ENCODE peak calls at places on chromosomes 3 and 15, in nine cellular contexts. One of them, this sample, is unnamed.
A peak's percentile ranks its signal among the peaks of the same experiment; 100 is the strongest.

GRCh38 chr15:25701716-25702465 is 161.2 kb downstream of the ATP10A start:
- DNase-seq in NCI-H187 treated with DMSO at 0.1 percent for 48 hours: no peak
- DNase-seq in HepG2: no peak
- DNase-seq in lower leg skin: no peak
- DNase-seq in fibroblast of pulmonary artery: no peak
- DNase-seq in EL: no peak
- DNase-seq in effector memory CD8-positive, alpha-beta T cell: no peak
- DNase-seq in stimulated activated CD4-positive, alpha-beta T cell treated with anti-CD3 and anti-CD28 coated beads, Interleukin-15, amount 100 ng/mL, for 1 hour: no peak
- DNase-seq in NAMALWA: no peak
- DNase-seq in this sample: no peak

GRCh38 chr3:78913711-78914110 is 854.1 kb downstream of the ROBO1 start:
- DNase-seq in stimulated activated CD4-positive, alpha-beta T cell treated with anti-CD3 and anti-CD28 coated beads, Interleukin-15, amount 100 ng/mL, for 1 hour: no peak
- DNase-seq in fibroblast of pulmonary artery: no peak
- DNase-seq in NCI-H187 treated with DMSO at 0.1 percent for 48 hours: no peak
- DNase-seq in effector memory CD8-positive, alpha-beta T cell: no peak
- DNase-seq in lower leg skin: no peak
- DNase-seq in NAMALWA: no peak
- DNase-seq in EL: no peak
- DNase-seq in HepG2: no peak
- DNase-seq in this sample: no peak

GRCh38 chr3:48436477-48436787 is 3.5 kb downstream of the CCDC51 start:
- DNase-seq in NCI-H187 treated with DMSO at 0.1 percent for 48 hours: no peak
- DNase-seq in effector memory CD8-positive, alpha-beta T cell: no peak
- DNase-seq in stimulated activated CD4-positive, alpha-beta T cell treated with anti-CD3 and anti-CD28 coated beads, Interleukin-15, amount 100 ng/mL, for 1 hour: no peak
- DNase-seq in NAMALWA: no peak
- DNase-seq in HepG2: no peak
- DNase-seq in lower leg skin: no peak
- DNase-seq in fibroblast of pulmonary artery: no peak
- DNase-seq in EL: no peak
- DNase-seq in this sample: no peak

GRCh38 chr3:62052331-62052730 is 321.0 kb downstream of the FEZF2 start:
- DNase-seq in NCI-H187 treated with DMSO at 0.1 percent for 48 hours: no peak
- DNase-seq in EL: no peak
- DNase-seq in effector memory CD8-positive, alpha-beta T cell: no peak
- DNase-seq in HepG2: no peak
- DNase-seq in stimulated activated CD4-positive, alpha-beta T cell treated with anti-CD3 and anti-CD28 coated beads, Interleukin-15, amount 100 ng/mL, for 1 hour: no peak
- DNase-seq in NAMALWA: no peak
- DNase-seq in lower leg skin: no peak
- DNase-seq in fibroblast of pulmonary artery: no peak
- DNase-seq in this sample: no peak

GRCh38 chr15:88401972-88402656 is 65.1 kb downstream of the MRPL46 start:
- DNase-seq in effector memory CD8-positive, alpha-beta T cell: no peak
- DNase-seq in HepG2: no peak
- DNase-seq in NCI-H187 treated with DMSO at 0.1 percent for 48 hours: no peak
- DNase-seq in stimulated activated CD4-positive, alpha-beta T cell treated with anti-CD3 and anti-CD28 coated beads, Interleukin-15, amount 100 ng/mL, for 1 hour: no peak
- DNase-seq in fibroblast of pulmonary artery: no peak
- DNase-seq in NAMALWA: peak; percentile 86
- DNase-seq in lower leg skin: no peak
- DNase-seq in EL: no peak
- DNase-seq in this sample: no peak

GRCh38 chr3:45803252-45803935 is 7.1 kb upstream of the SLC6A20 start:
- DNase-seq in NAMALWA: no peak
- DNase-seq in effector memory CD8-positive, alpha-beta T cell: no peak
- DNase-seq in fibroblast of pulmonary artery: no peak
- DNase-seq in HepG2: no peak
- DNase-seq in stimulated activated CD4-positive, alpha-beta T cell treated with anti-CD3 and anti-CD28 coated beads, Interleukin-15, amount 100 ng/mL, for 1 hour: no peak
- DNase-seq in EL: no peak
- DNase-seq in lower leg skin: no peak
- DNase-seq in NCI-H187 treated with DMSO at 0.1 percent for 48 hours: no peak
- DNase-seq in this sample: no peak

GRCh38 chr3:65371053-65371452 is 667.7 kb downstream of the MAGI1 start:
- DNase-seq in lower leg skin: no peak
- DNase-seq in NAMALWA: no peak
- DNase-seq in HepG2: no peak
- DNase-seq in NCI-H187 treated with DMSO at 0.1 percent for 48 hours: no peak
- DNase-seq in stimulated activated CD4-positive, alpha-beta T cell treated with anti-CD3 and anti-CD28 coated beads, Interleukin-15, amount 100 ng/mL, for 1 hour: no peak
- DNase-seq in EL: no peak
- DNase-seq in fibroblast of pulmonary artery: no peak
- DNase-seq in effector memory CD8-positive, alpha-beta T cell: no peak
- DNase-seq in this sample: no peak

GRCh38 chr15:39593071-39594055 is 12.5 kb downstream of the THBS1 start:
- DNase-seq in effector memory CD8-positive, alpha-beta T cell: no peak
- DNase-seq in fibroblast of pulmonary artery: peak; percentile 51
- DNase-seq in stimulated activated CD4-positive, alpha-beta T cell treated with anti-CD3 and anti-CD28 coated beads, Interleukin-15, amount 100 ng/mL, for 1 hour: no peak
- DNase-seq in lower leg skin: no peak
- DNase-seq in HepG2: no peak
- DNase-seq in EL: peak; percentile 13
- DNase-seq in NCI-H187 treated with DMSO at 0.1 percent for 48 hours: no peak
- DNase-seq in NAMALWA: no peak
- DNase-seq in this sample: no peak

GRCh38 chr3:13081603-13082360 is 8.6 kb upstream of the IQSEC1 start:
- DNase-seq in NCI-H187 treated with DMSO at 0.1 percent for 48 hours: no peak
- DNase-seq in HepG2: no peak
- DNase-seq in EL: no peak
- DNase-seq in stimulated activated CD4-positive, alpha-beta T cell treated with anti-CD3 and anti-CD28 coated beads, Interleukin-15, amount 100 ng/mL, for 1 hour: no peak
- DNase-seq in fibroblast of pulmonary artery: no peak
- DNase-seq in lower leg skin: no peak
- DNase-seq in effector memory CD8-positive, alpha-beta T cell: no peak
- DNase-seq in NAMALWA: no peak
- DNase-seq in this sample: no peak

GRCh38 chr15:68197170-68197492 is 8.0 kb downstream of the CALML4 start:
- DNase-seq in NAMALWA: no peak
- DNase-seq in fibroblast of pulmonary artery: no peak
- DNase-seq in effector memory CD8-positive, alpha-beta T cell: no peak
- DNase-seq in EL: no peak
- DNase-seq in NCI-H187 treated with DMSO at 0.1 percent for 48 hours: no peak
- DNase-seq in lower leg skin: no peak
- DNase-seq in HepG2: no peak
- DNase-seq in stimulated activated CD4-positive, alpha-beta T cell treated with anti-CD3 and anti-CD28 coated beads, Interleukin-15, amount 100 ng/mL, for 1 hour: no peak
- DNase-seq in this sample: peak; percentile 38

GRCh38 chr3:72891053-72891855 is 3.4 kb downstream of the GXYLT2 start:
- DNase-seq in HepG2: peak; percentile 46
- DNase-seq in stimulated activated CD4-positive, alpha-beta T cell treated with anti-CD3 and anti-CD28 coated beads, Interleukin-15, amount 100 ng/mL, for 1 hour: no peak
- DNase-seq in effector memory CD8-positive, alpha-beta T cell: no peak
- DNase-seq in NAMALWA: no peak
- DNase-seq in NCI-H187 treated with DMSO at 0.1 percent for 48 hours: no peak
- DNase-seq in EL: peak; percentile 99
- DNase-seq in lower leg skin: no peak
- DNase-seq in fibroblast of pulmonary artery: peak; percentile 98
- DNase-seq in this sample: no peak

GRCh38 chr15:66692808-66693596 is 9.0 kb upstream of the SMAD6 start:
- DNase-seq in NCI-H187 treated with DMSO at 0.1 percent for 48 hours: no peak
- DNase-seq in effector memory CD8-positive, alpha-beta T cell: no peak
- DNase-seq in NAMALWA: peak; percentile 61
- DNase-seq in lower leg skin: no peak
- DNase-seq in EL: no peak
- DNase-seq in HepG2: no peak
- DNase-seq in stimulated activated CD4-positive, alpha-beta T cell treated with anti-CD3 and anti-CD28 coated beads, Interleukin-15, amount 100 ng/mL, for 1 hour: no peak
- DNase-seq in fibroblast of pulmonary artery: no peak
- DNase-seq in this sample: no peak

GRCh38 chr3:78257956-78258530 is 1218.1 kb downstream of the ROBO2 start:
- DNase-seq in fibroblast of pulmonary artery: no peak
- DNase-seq in NAMALWA: no peak
- DNase-seq in lower leg skin: no peak
- DNase-seq in stimulated activated CD4-positive, alpha-beta T cell treated with anti-CD3 and anti-CD28 coated beads, Interleukin-15, amount 100 ng/mL, for 1 hour: no peak
- DNase-seq in effector memory CD8-positive, alpha-beta T cell: no peak
- DNase-seq in HepG2: no peak
- DNase-seq in EL: no peak
- DNase-seq in NCI-H187 treated with DMSO at 0.1 percent for 48 hours: no peak
- DNase-seq in this sample: no peak

GRCh38 chr15:52095597-52096262 is 16.8 kb downstream of the BCL2L10 start:
- DNase-seq in fibroblast of pulmonary artery: peak; percentile 96
- DNase-seq in HepG2: no peak
- DNase-seq in NCI-H187 treated with DMSO at 0.1 percent for 48 hours: no peak
- DNase-seq in EL: peak; percentile 91
- DNase-seq in NAMALWA: no peak
- DNase-seq in effector memory CD8-positive, alpha-beta T cell: no peak
- DNase-seq in stimulated activated CD4-positive, alpha-beta T cell treated with anti-CD3 and anti-CD28 coated beads, Interleukin-15, amount 100 ng/mL, for 1 hour: no peak
- DNase-seq in lower leg skin: no peak
- DNase-seq in this sample: no peak

GRCh38 chr3:129645291-129645690 is 38.8 kb upstream of the PLXND1 start:
- DNase-seq in EL: no peak
- DNase-seq in stimulated activated CD4-positive, alpha-beta T cell treated with anti-CD3 and anti-CD28 coated beads, Interleukin-15, amount 100 ng/mL, for 1 hour: no peak
- DNase-seq in NCI-H187 treated with DMSO at 0.1 percent for 48 hours: no peak
- DNase-seq in NAMALWA: no peak
- DNase-seq in effector memory CD8-positive, alpha-beta T cell: no peak
- DNase-seq in lower leg skin: no peak
- DNase-seq in HepG2: no peak
- DNase-seq in fibroblast of pulmonary artery: no peak
- DNase-seq in this sample: no peak

GRCh38 chr15:76073554-76073953 is 13.8 kb downstream of the TMEM266 start:
- DNase-seq in effector memory CD8-positive, alpha-beta T cell: no peak
- DNase-seq in HepG2: no peak
- DNase-seq in EL: peak; percentile 4
- DNase-seq in fibroblast of pulmonary artery: no peak
- DNase-seq in lower leg skin: no peak
- DNase-seq in NAMALWA: no peak
- DNase-seq in NCI-H187 treated with DMSO at 0.1 percent for 48 hours: no peak
- DNase-seq in stimulated activated CD4-positive, alpha-beta T cell treated with anti-CD3 and anti-CD28 coated beads, Interleukin-15, amount 100 ng/mL, for 1 hour: no peak
- DNase-seq in this sample: no peak

GRCh38 chr15:90400759-90401314 is 12.8 kb downstream of the IQGAP1 start:
- DNase-seq in fibroblast of pulmonary artery: peak; percentile 98
- DNase-seq in NCI-H187 treated with DMSO at 0.1 percent for 48 hours: peak; percentile 71
- DNase-seq in EL: peak; percentile 93
- DNase-seq in NAMALWA: peak; percentile 94
- DNase-seq in effector memory CD8-positive, alpha-beta T cell: peak; percentile 59
- DNase-seq in HepG2: peak; percentile 93
- DNase-seq in lower leg skin: peak; percentile 84
- DNase-seq in stimulated activated CD4-positive, alpha-beta T cell treated with anti-CD3 and anti-CD28 coated beads, Interleukin-15, amount 100 ng/mL, for 1 hour: peak; percentile 39
- DNase-seq in this sample: peak; percentile 55

GRCh38 chr3:130258532-130258952 is 86.9 kb upstream of the COL6A5 start:
- DNase-seq in EL: no peak
- DNase-seq in NCI-H187 treated with DMSO at 0.1 percent for 48 hours: no peak
- DNase-seq in lower leg skin: peak; percentile 25
- DNase-seq in stimulated activated CD4-positive, alpha-beta T cell treated with anti-CD3 and anti-CD28 coated beads, Interleukin-15, amount 100 ng/mL, for 1 hour: no peak
- DNase-seq in HepG2: no peak
- DNase-seq in NAMALWA: no peak
- DNase-seq in fibroblast of pulmonary artery: peak; percentile 64
- DNase-seq in effector memory CD8-positive, alpha-beta T cell: no peak
- DNase-seq in this sample: no peak

GRCh38 chr15:96416934-96417759 is 86.6 kb downstream of the NR2F2 start:
- DNase-seq in HepG2: no peak
- DNase-seq in effector memory CD8-positive, alpha-beta T cell: no peak
- DNase-seq in lower leg skin: no peak
- DNase-seq in stimulated activated CD4-positive, alpha-beta T cell treated with anti-CD3 and anti-CD28 coated beads, Interleukin-15, amount 100 ng/mL, for 1 hour: no peak
- DNase-seq in EL: peak; percentile 60
- DNase-seq in fibroblast of pulmonary artery: peak; percentile 23
- DNase-seq in NCI-H187 treated with DMSO at 0.1 percent for 48 hours: no peak
- DNase-seq in NAMALWA: no peak
- DNase-seq in this sample: no peak

GRCh38 chr3:13348671-13349396 is 71.3 kb downstream of the NUP210 start:
- DNase-seq in HepG2: no peak
- DNase-seq in effector memory CD8-positive, alpha-beta T cell: no peak
- DNase-seq in EL: no peak
- DNase-seq in fibroblast of pulmonary artery: no peak
- DNase-seq in lower leg skin: no peak
- DNase-seq in stimulated activated CD4-positive, alpha-beta T cell treated with anti-CD3 and anti-CD28 coated beads, Interleukin-15, amount 100 ng/mL, for 1 hour: no peak
- DNase-seq in NAMALWA: no peak
- DNase-seq in NCI-H187 treated with DMSO at 0.1 percent for 48 hours: no peak
- DNase-seq in this sample: no peak

GRCh38 chr3:169403855-169404254 is 259.7 kb downstream of the MECOM start:
- DNase-seq in effector memory CD8-positive, alpha-beta T cell: no peak
- DNase-seq in HepG2: no peak
- DNase-seq in NCI-H187 treated with DMSO at 0.1 percent for 48 hours: no peak
- DNase-seq in stimulated activated CD4-positive, alpha-beta T cell treated with anti-CD3 and anti-CD28 coated beads, Interleukin-15, amount 100 ng/mL, for 1 hour: no peak
- DNase-seq in lower leg skin: no peak
- DNase-seq in fibroblast of pulmonary artery: peak; percentile 84
- DNase-seq in NAMALWA: no peak
- DNase-seq in EL: no peak
- DNase-seq in this sample: no peak

GRCh38 chr15:80480909-80481308 is 76.7 kb downstream of the ARNT2 start:
- DNase-seq in NAMALWA: no peak
- DNase-seq in effector memory CD8-positive, alpha-beta T cell: no peak
- DNase-seq in lower leg skin: peak; percentile 57
- DNase-seq in EL: peak; percentile 97
- DNase-seq in HepG2: no peak
- DNase-seq in NCI-H187 treated with DMSO at 0.1 percent for 48 hours: no peak
- DNase-seq in fibroblast of pulmonary artery: peak; percentile 94
- DNase-seq in stimulated activated CD4-positive, alpha-beta T cell treated with anti-CD3 and anti-CD28 coated beads, Interleukin-15, amount 100 ng/mL, for 1 hour: no peak
- DNase-seq in this sample: no peak

GRCh38 chr3:61682671-61683408 is 121.5 kb downstream of the PTPRG start:
- DNase-seq in lower leg skin: no peak
- DNase-seq in effector memory CD8-positive, alpha-beta T cell: no peak
- DNase-seq in fibroblast of pulmonary artery: no peak
- DNase-seq in NCI-H187 treated with DMSO at 0.1 percent for 48 hours: no peak
- DNase-seq in NAMALWA: no peak
- DNase-seq in HepG2: no peak
- DNase-seq in EL: peak; percentile 37
- DNase-seq in stimulated activated CD4-positive, alpha-beta T cell treated with anti-CD3 and anti-CD28 coated beads, Interleukin-15, amount 100 ng/mL, for 1 hour: no peak
- DNase-seq in this sample: no peak

GRCh38 chr3:42712344-42712648 is 9.7 kb upstream of the HHATL start:
- DNase-seq in fibroblast of pulmonary artery: no peak
- DNase-seq in NAMALWA: no peak
- DNase-seq in stimulated activated CD4-positive, alpha-beta T cell treated with anti-CD3 and anti-CD28 coated beads, Interleukin-15, amount 100 ng/mL, for 1 hour: no peak
- DNase-seq in HepG2: no peak
- DNase-seq in NCI-H187 treated with DMSO at 0.1 percent for 48 hours: no peak
- DNase-seq in lower leg skin: no peak
- DNase-seq in EL: no peak
- DNase-seq in effector memory CD8-positive, alpha-beta T cell: no peak
- DNase-seq in this sample: no peak

GRCh38 chr3:14142567-14143270 is 17.9 kb downstream of the TMEM43 start:
- DNase-seq in lower leg skin: no peak
- DNase-seq in stimulated activated CD4-positive, alpha-beta T cell treated with anti-CD3 and anti-CD28 coated beads, Interleukin-15, amount 100 ng/mL, for 1 hour: peak; percentile 32
- DNase-seq in fibroblast of pulmonary artery: no peak
- DNase-seq in HepG2: no peak
- DNase-seq in NCI-H187 treated with DMSO at 0.1 percent for 48 hours: no peak
- DNase-seq in effector memory CD8-positive, alpha-beta T cell: peak; percentile 71
- DNase-seq in EL: no peak
- DNase-seq in NAMALWA: no peak
- DNase-seq in this sample: no peak

GRCh38 chr3:183826448-183826847 is 1.1 kb upstream of the MAP6D1 start:
- DNase-seq in lower leg skin: no peak
- DNase-seq in fibroblast of pulmonary artery: no peak
- DNase-seq in effector memory CD8-positive, alpha-beta T cell: no peak
- DNase-seq in NCI-H187 treated with DMSO at 0.1 percent for 48 hours: no peak
- DNase-seq in NAMALWA: no peak
- DNase-seq in EL: no peak
- DNase-seq in stimulated activated CD4-positive, alpha-beta T cell treated with anti-CD3 and anti-CD28 coated beads, Interleukin-15, amount 100 ng/mL, for 1 hour: no peak
- DNase-seq in HepG2: no peak
- DNase-seq in this sample: no peak

GRCh38 chr3:98259707-98260106 is 4.3 kb upstream of the OR5H6 start:
- DNase-seq in lower leg skin: no peak
- DNase-seq in fibroblast of pulmonary artery: no peak
- DNase-seq in NCI-H187 treated with DMSO at 0.1 percent for 48 hours: no peak
- DNase-seq in stimulated activated CD4-positive, alpha-beta T cell treated with anti-CD3 and anti-CD28 coated beads, Interleukin-15, amount 100 ng/mL, for 1 hour: no peak
- DNase-seq in effector memory CD8-positive, alpha-beta T cell: no peak
- DNase-seq in NAMALWA: peak; percentile 34
- DNase-seq in EL: peak; percentile 4
- DNase-seq in HepG2: peak; percentile 15
- DNase-seq in this sample: no peak

GRCh38 chr3:48013288-48013980 is 2.8 kb downstream of the MAP4 start:
- DNase-seq in stimulated activated CD4-positive, alpha-beta T cell treated with anti-CD3 and anti-CD28 coated beads, Interleukin-15, amount 100 ng/mL, for 1 hour: no peak
- DNase-seq in effector memory CD8-positive, alpha-beta T cell: no peak
- DNase-seq in fibroblast of pulmonary artery: peak; percentile 75
- DNase-seq in EL: peak; percentile 75
- DNase-seq in lower leg skin: no peak
- DNase-seq in NCI-H187 treated with DMSO at 0.1 percent for 48 hours: no peak
- DNase-seq in NAMALWA: no peak
- DNase-seq in HepG2: peak; percentile 82
- DNase-seq in this sample: no peak

GRCh38 chr3:119819806-119820205 is 37.9 kb downstream of the NR1I2 start:
- DNase-seq in EL: peak; percentile 16
- DNase-seq in NAMALWA: no peak
- DNase-seq in NCI-H187 treated with DMSO at 0.1 percent for 48 hours: no peak
- DNase-seq in stimulated activated CD4-positive, alpha-beta T cell treated with anti-CD3 and anti-CD28 coated beads, Interleukin-15, amount 100 ng/mL, for 1 hour: no peak
- DNase-seq in lower leg skin: no peak
- DNase-seq in HepG2: no peak
- DNase-seq in fibroblast of pulmonary artery: no peak
- DNase-seq in effector memory CD8-positive, alpha-beta T cell: no peak
- DNase-seq in this sample: no peak

GRCh38 chr3:186825294-186825821 is 17.2 kb upstream of the ADIPOQ start:
- DNase-seq in HepG2: no peak
- DNase-seq in effector memory CD8-positive, alpha-beta T cell: no peak
- DNase-seq in NCI-H187 treated with DMSO at 0.1 percent for 48 hours: no peak
- DNase-seq in NAMALWA: peak; percentile 37
- DNase-seq in fibroblast of pulmonary artery: peak; percentile 55
- DNase-seq in lower leg skin: no peak
- DNase-seq in EL: peak; percentile 77
- DNase-seq in stimulated activated CD4-positive, alpha-beta T cell treated with anti-CD3 and anti-CD28 coated beads, Interleukin-15, amount 100 ng/mL, for 1 hour: no peak
- DNase-seq in this sample: no peak

GRCh38 chr3:183591881-183592521 is 36.5 kb upstream of the KLHL6 start:
- DNase-seq in lower leg skin: no peak
- DNase-seq in effector memory CD8-positive, alpha-beta T cell: no peak
- DNase-seq in NCI-H187 treated with DMSO at 0.1 percent for 48 hours: no peak
- DNase-seq in HepG2: no peak
- DNase-seq in EL: no peak
- DNase-seq in stimulated activated CD4-positive, alpha-beta T cell treated with anti-CD3 and anti-CD28 coated beads, Interleukin-15, amount 100 ng/mL, for 1 hour: no peak
- DNase-seq in fibroblast of pulmonary artery: peak; percentile 15
- DNase-seq in NAMALWA: peak; percentile 84
- DNase-seq in this sample: peak; percentile 27

This sample was measured in GM12892.